ENCODE peak calls at places on chromosomes 16 and 17, in six cellular contexts. C is AG08395, M is Calu3, D is right cardiac atrium, O is small intestine, W is NCI-H345. H is an unnamed sample.

GRCh38 chr16:28925386-28926228 is 569 bp upstream of the RABEP2 start:
- DNase-seq in C (peak; percentile 74), M (peak; percentile 73), D (peak; percentile 91), O (peak; percentile 77), W (peak; percentile 73), H (peak; percentile 82)

GRCh38 chr17:74916851-74917199 is 6.2 kb downstream of the USH1G start:
- DNase-seq in C (no peak), M (no peak), D (no peak), O (no peak), W (no peak), H (no peak)

GRCh38 chr17:39400547-39401411 is 647 bp downstream of the FBXL20 start:
- DNase-seq in C (peak; percentile 15), M (no peak), D (no peak), O (peak; percentile 28), W (no peak), H (peak; percentile 23)

GRCh38 chr16:68995011-68995504 is 110.4 kb upstream of the HAS3 start:
- DNase-seq in C (peak; percentile 49), M (peak; percentile 63), D (no peak), O (peak; percentile 47), W (peak; percentile 35), H (no peak)

GRCh38 chr16:12685806-12686205 is 117.9 kb downstream of the CPPED1 start:
- DNase-seq in C (no peak), M (no peak), D (no peak), O (no peak), W (no peak), H (no peak)

GRCh38 chr17:78351449-78352006 is 8.3 kb downstream of the SOCS3 start:
- DNase-seq in C (peak; percentile 79), M (no peak), D (peak; percentile 99), O (no peak), W (peak; percentile 18), H (peak; percentile 84)

GRCh38 chr16:69501956-69502457 is 63.8 kb upstream of the NFAT5 start:
- DNase-seq in C (no peak), M (no peak), D (no peak), O (no peak), W (no peak), H (no peak)

GRCh38 chr16:6946106-6946505 is 386.5 kb upstream of the RBFOX1 start:
- DNase-seq in C (no peak), M (no peak), D (no peak), O (no peak), W (no peak), H (no peak)

GRCh38 chr17:8447816-8448215 is 12.1 kb downstream of the NDEL1 start:
- DNase-seq in C (no peak), M (no peak), D (no peak), O (no peak), W (no peak), H (no peak)

GRCh38 chr17:35847006-35847405 is 21.7 kb downstream of the HEATR9 start:
- DNase-seq in C (no peak), M (no peak), D (no peak), O (no peak), W (no peak), H (no peak)

GRCh38 chr17:58802188-58802587 is 46.5 kb downstream of the PPM1E start:
- DNase-seq in C (no peak), M (no peak), D (no peak), O (no peak), W (no peak), H (no peak)

GRCh38 chr16:84840687-84841627 is 21.2 kb downstream of the CRISPLD2 start:
- DNase-seq in C (no peak), M (no peak), D (no peak), O (no peak), W (no peak), H (no peak)

GRCh38 chr16:57167951-57168350 is 17.9 kb downstream of the PSME3IP1 start:
- DNase-seq in C (peak; percentile 65), M (no peak), D (no peak), O (peak; percentile 51), W (no peak), H (no peak)

GRCh38 chr17:80261159-80261894 is 675 bp downstream of the RNF213 start:
- DNase-seq in C (peak; percentile 34), M (peak; percentile 69), D (peak; percentile 56), O (peak; percentile 57), W (peak; percentile 77), H (peak; percentile 79)

GRCh38 chr17:40339068-40339699 is 25.4 kb downstream of the GJD3 start:
- DNase-seq in C (no peak), M (no peak), D (peak; percentile 24), O (no peak), W (no peak), H (no peak)

H was measured in colonic mucosa.